ENCODE peak calls at places on chromosomes 7 and 10, in four cellular contexts. J is body of pancreas, Z is cardiac muscle cell, W is kidney. Q is an unnamed sample. For H3K4me1, the result is how much of the 10 kb centered on the place peaks cover.

GRCh38 chr10:119693262-119693957 is 32.4 kb upstream of the INPP5F start:
- DNase-seq in J (no peak), Z (no peak), W (no peak), Q (no peak)

GRCh38 chr7:132789281-132789680 is 213.0 kb upstream of the PLXNA4 start:
- DNase-seq in J (no peak), Z (peak), W (no peak), Q (no peak)

GRCh38 chr10:78408671-78409472 is 375.2 kb downstream of the RPS24 start:
- DNase-seq in J (peak), Z (peak), W (peak), Q (peak)

GRCh38 chr7:148918058-148918596 is 34.0 kb upstream of the EZH2 start:
- DNase-seq in J (no peak), Z (no peak), W (no peak), Q (no peak)

GRCh38 chr7:18499407-18500197 is 4.1 kb downstream of the HDAC9 start:
- DNase-seq in J (peak), Z (no peak), W (no peak), Q (no peak)

GRCh38 chr10:78995977-78996355 is 72.8 kb upstream of the ZMIZ1 start:
- DNase-seq in J (no peak), Z (no peak), W (no peak), Q (no peak)

GRCh38 chr7:14144109-14144508 is 154.6 kb upstream of the ETV1 start:
- DNase-seq in J (no peak), Z (no peak), W (no peak), Q (no peak)

GRCh38 chr10:88194041-88194887 is 330.8 kb downstream of the PTEN start:
- DNase-seq in J (no peak), Z (peak), W (no peak), Q (peak)

GRCh38 chr10:62384447-62385081 is 10.4 kb downstream of the ZNF365 start:
- DNase-seq in J (no peak), Z (no peak), W (no peak), Q (no peak)

GRCh38 chr10:20814116-20814515 is 83.0 kb downstream of the NEBL start:
- DNase-seq in J (no peak), Z (no peak), W (no peak), Q (no peak)

GRCh38 chr10:118840071-118840775 is 85.5 kb upstream of the CACUL1 start:
- DNase-seq in J (no peak), Z (peak), W (no peak), Q (no peak)

GRCh38 chr7:155821851-155822250 is 9.6 kb upstream of the SHH start:
- DNase-seq in J (no peak), Z (no peak), W (peak), Q (no peak)

GRCh38 chr7:140876519-140877248 is 48.0 kb downstream of the BRAF start:
- DNase-seq in J (no peak), Z (peak), W (no peak), Q (no peak)

GRCh38 chr10:49079499-49079898 is 35.8 kb downstream of the VSTM4 start:
- DNase-seq in J (no peak), Z (no peak), W (peak), Q (no peak)

GRCh38 chr7:133070562-133070961 is 11.3 kb downstream of the CHCHD3 start:
- DNase-seq in J (no peak), Z (peak), W (no peak), Q (no peak)

GRCh38 chr10:76125900-76126299 is 694.5 kb downstream of the LRMDA start:
- DNase-seq in J (no peak), Z (no peak), W (no peak), Q (no peak)

GRCh38 chr10:30782543-30783461 is 153.2 kb upstream of the LYZL2 start:
- DNase-seq in J (no peak), Z (peak), W (no peak), Q (no peak)

GRCh38 chr10:72107325-72108003 is 19.1 kb upstream of the SPOCK2 start:
- DNase-seq in J (no peak), Z (no peak), W (no peak), Q (no peak)

GRCh38 chr7:151342811-151343210 is 1.2 kb downstream of the NUB1 start:
- DNase-seq in J (no peak), Z (no peak), W (no peak), Q (no peak)

GRCh38 chr7:107854989-107855388 is 36.0 kb upstream of the DLD start:
- DNase-seq in J (no peak), Z (peak), W (no peak), Q (no peak)

GRCh38 chr7:75985518-75986146 is 8.8 kb downstream of the TMEM120A start:
- DNase-seq in J (peak), Z (no peak), W (peak), Q (peak)

GRCh38 chr10:60388709-60389241 is 900 bp downstream of the ANK3 start:
- DNase-seq in J (no peak), Z (no peak), W (no peak), Q (no peak)

GRCh38 chr7:78326189-78326588 is 527.6 kb downstream of the PHTF2 start:
- DNase-seq in J (no peak), Z (peak), W (no peak), Q (no peak)

GRCh38 chr7:157518514-157519175 is 181.8 kb downstream of the DNAJB6 start:
- DNase-seq in J (no peak), Z (no peak), W (no peak), Q (no peak)

GRCh38 chr10:104322416-104322782 is 15.9 kb downstream of the ITPRIP start:
- DNase-seq in J (peak), Z (no peak), W (peak), Q (no peak)

GRCh38 chr10:104323721-104324686 is 14.3 kb downstream of the ITPRIP start:
- DNase-seq in J (no peak), Z (no peak), W (no peak), Q (no peak)

GRCh38 chr10:104323085-104323484 is 15.2 kb downstream of the ITPRIP start:
- DNase-seq in J (no peak), Z (no peak), W (peak), Q (no peak)

GRCh38 chr10:104321226-104321625 is 17.0 kb downstream of the ITPRIP start:
- DNase-seq in J (no peak), Z (no peak), W (peak), Q (no peak)

GRCh38 chr10:104321716-104322415 is 16.4 kb downstream of the ITPRIP start:
- DNase-seq in J (no peak), Z (no peak), W (peak), Q (no peak)
- H3K4me1 ChIP-seq in J (under half), Z (under half), W (half or more), Q (half or more)

GRCh38 chr7:100015232-100016208 is at the start of gene ZKSCAN1:
- DNase-seq in J (peak), Z (peak), W (peak), Q (peak)

GRCh38 chr7:100019908-100020307 is 4.5 kb downstream of the ZKSCAN1 start:
- DNase-seq in J (no peak), Z (no peak), W (no peak), Q (no peak)

GRCh38 chr7:100016209-100016901 is 959 bp downstream of the ZKSCAN1 start:
- DNase-seq in J (no peak), Z (peak), W (no peak), Q (no peak)

GRCh38 chr7:100017875-100018274 is 2.5 kb downstream of the ZKSCAN1 start:
- DNase-seq in J (no peak), Z (no peak), W (no peak), Q (no peak)

DNA sequence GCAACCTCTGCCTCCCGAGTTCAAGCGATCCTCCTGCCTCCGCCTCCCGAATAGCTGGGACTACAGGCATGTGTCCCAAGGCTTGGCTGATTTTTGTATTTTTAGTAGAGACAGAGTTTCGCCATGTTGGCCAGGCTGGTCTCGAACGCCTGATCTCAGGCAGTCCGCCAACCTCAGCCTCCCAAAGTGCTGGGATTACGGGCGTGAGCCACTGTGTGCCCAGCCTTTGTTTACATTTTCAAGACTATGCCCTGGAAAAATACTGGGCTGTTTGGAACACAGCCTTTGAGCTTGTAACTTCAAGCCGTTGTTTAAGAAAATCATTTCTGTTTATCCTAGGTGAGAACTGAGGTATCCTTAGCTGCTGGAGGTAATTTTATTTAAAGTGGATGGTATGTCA is 1.9 kb downstream of the ZKSCAN1 start:
- DNase-seq in J (peak), Z (no peak), W (no peak), Q (no peak)
- H3K4me3 ChIP-seq in J (no peak), Z (no peak), W (no peak), Q (no peak)

GRCh38 chr10:130461631-130462030 is 325.4 kb downstream of the GLRX3 start:
- DNase-seq in J (no peak), Z (no peak), W (no peak), Q (no peak)
- H3K27ac ChIP-seq in J (no peak), Z (no peak), W (no peak), Q (no peak)

DNA sequence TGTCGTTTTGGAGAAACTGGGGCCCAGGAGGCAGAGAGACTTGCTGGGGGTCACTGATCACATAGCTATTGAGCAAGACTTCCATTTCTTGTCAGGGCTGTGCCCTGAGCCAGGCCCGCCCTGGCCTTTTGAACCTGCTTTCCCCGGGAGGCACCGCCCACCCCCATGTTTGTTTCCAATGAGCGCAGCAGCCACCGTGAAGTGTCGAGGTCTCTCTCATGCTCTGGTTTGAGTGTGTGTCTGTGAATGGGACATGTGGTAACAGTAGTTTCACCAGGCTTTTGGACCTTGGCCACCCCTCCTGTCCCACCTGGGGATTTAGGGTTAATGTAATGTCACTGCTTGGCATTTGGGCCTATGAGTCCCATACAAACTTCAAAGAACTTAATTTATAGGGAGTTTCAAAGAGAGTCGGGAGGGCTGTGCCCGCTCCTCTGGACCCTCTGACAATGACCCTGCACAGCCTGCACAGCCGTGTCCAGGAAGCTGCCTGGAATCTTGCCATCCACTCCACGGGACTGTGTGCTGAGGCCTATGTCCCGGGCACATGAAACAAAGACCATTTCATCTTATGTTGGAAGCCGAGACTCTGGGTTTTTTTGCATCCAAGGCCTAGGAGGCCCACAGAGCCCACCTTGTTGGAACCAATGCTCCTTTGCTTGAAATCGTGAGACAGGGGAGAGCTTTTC is 6.3 kb downstream of the PRF1 start:
- DNase-seq in J (no peak), Z (no peak), W (no peak), Q (no peak)
- H3K4me1 ChIP-seq in J (under half), Z (under half), W (under half), Q (under half)

GRCh38 chr7:101200504-101200861 is 353 bp downstream of the MOGAT3 start:
- DNase-seq in J (no peak), Z (no peak), W (no peak), Q (no peak)
- H3K4me3 ChIP-seq in J (no peak), Z (no peak), W (no peak), Q (no peak)

DNA sequence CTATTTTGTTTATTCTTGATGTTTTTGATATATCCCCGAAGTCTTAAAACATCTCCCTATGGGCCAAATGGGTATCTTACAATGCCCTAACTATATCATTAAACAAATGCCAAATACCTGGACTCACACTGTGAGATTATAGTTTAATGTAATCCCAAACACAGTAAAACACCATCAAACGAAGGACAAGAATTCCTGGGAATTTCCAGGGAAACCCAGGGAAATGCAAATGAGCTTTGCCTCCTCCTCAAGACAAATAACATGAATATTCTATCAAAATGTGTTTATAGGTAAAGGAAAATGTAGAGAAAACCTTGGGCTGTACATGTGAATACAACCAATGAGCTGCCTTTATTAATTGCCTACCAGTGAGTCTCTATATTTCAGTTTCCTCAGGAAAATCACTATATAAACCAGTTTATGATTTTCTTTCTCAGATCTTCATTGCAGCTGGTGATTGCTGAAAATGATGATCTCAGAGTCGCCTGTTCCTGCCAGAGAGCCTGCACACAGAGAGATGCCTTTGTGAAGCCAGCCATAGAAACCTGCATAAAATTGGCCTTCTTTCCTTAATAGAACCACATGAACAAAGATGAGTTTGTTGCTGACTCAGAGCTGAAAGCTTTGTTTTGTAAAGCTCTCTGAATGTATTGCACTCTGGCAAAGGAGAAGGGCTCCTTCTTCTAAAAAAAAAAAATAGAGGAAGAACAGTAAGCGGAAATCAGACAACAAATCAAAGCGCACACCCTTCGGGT is 75.5 kb upstream of the PTPRZ1 start:
- DNase-seq in J (no peak), Z (peak), W (no peak), Q (no peak)
- H3K27ac ChIP-seq in J (no peak), Z (no peak), W (no peak), Q (no peak)

DNA sequence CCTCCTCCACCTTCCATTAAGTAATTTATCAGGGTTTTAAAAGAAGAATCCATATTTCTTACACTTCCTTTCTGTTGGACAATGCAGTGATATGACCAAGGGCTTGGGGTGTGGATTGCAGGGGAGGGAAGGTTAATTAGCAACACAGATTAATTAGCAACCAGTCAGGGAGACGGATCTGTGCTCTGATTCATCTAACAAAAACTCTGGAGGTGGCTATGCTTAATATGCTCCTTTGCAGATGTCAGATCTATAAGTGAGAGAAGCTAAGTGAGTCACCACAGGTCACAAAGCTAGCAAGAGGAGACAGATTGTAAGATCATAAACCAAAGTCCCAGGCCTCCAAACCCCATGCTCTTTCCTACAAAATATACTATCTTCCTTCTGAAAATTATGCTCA is 178.8 kb upstream of the ITGB1 start:
- DNase-seq in J (no peak), Z (no peak), W (no peak), Q (no peak)
- H3K4me1 ChIP-seq in J (under half), Z (under half), W (under half), Q (under half)

GRCh38 chr10:101040851-101041250 is 9.8 kb downstream of the SFXN3 start:
- DNase-seq in J (no peak), Z (no peak), W (peak), Q (no peak)

GRCh38 chr10:101043356-101043707 is 12.3 kb downstream of the SFXN3 start:
- DNase-seq in J (no peak), Z (no peak), W (no peak), Q (no peak)

GRCh38 chr10:101041252-101041761 is 10.3 kb downstream of the SFXN3 start:
- DNase-seq in J (peak), Z (peak), W (peak), Q (peak)

GRCh38 chr10:101042667-101043355 is 11.8 kb downstream of the SFXN3 start:
- DNase-seq in J (peak), Z (peak), W (peak), Q (peak)

GRCh38 chr10:101042118-101042517 is 11.1 kb downstream of the SFXN3 start:
- DNase-seq in J (no peak), Z (no peak), W (peak), Q (no peak)
- H3K4me3 ChIP-seq in J (no peak), Z (peak), W (peak), Q (peak)

GRCh38 chr10:80471715-80472233 is 17.7 kb downstream of the TSPAN14 start:
- DNase-seq in J (no peak), Z (no peak), W (peak), Q (no peak)
- H3K27ac ChIP-seq in J (no peak), Z (no peak), W (peak), Q (peak)

GRCh38 chr7:28168393-28169158 is 12.0 kb downstream of the JAZF1 start:
- DNase-seq in J (no peak), Z (no peak), W (no peak), Q (no peak)

GRCh38 chr7:28165221-28165807 is 15.3 kb downstream of the JAZF1 start:
- DNase-seq in J (no peak), Z (no peak), W (no peak), Q (no peak)

GRCh38 chr7:28163955-28164354 is 16.6 kb downstream of the JAZF1 start:
- DNase-seq in J (no peak), Z (peak), W (no peak), Q (no peak)

GRCh38 chr7:28166982-28167715 is 13.4 kb downstream of the JAZF1 start:
- DNase-seq in J (no peak), Z (no peak), W (no peak), Q (no peak)

GRCh38 chr7:28165971-28166955 is 14.3 kb downstream of the JAZF1 start:
- DNase-seq in J (no peak), Z (peak), W (no peak), Q (no peak)
- H3K4me1 ChIP-seq in J (under half), Z (under half), W (under half), Q (under half)

Q was measured in gastrocnemius medialis.